ENCODE peak calls at places on chromosomes 7 and 10, in five cellular contexts. Y is left ventricle myocardium inferior, W is stomach, O is DND-41, D is pancreas. Z is an unnamed sample.

GRCh38 chr10:86957471-86958108 is at the start of gene MMRN2:
- DNase-seq in W (no peak), D (peak; percentile 48), O (no peak), Y (no peak), Z (no peak)

GRCh38 chr10:97673736-97674525 is 13.1 kb downstream of the AVPI1 start:
- DNase-seq in W (no peak), O (peak; percentile 34), D (no peak), Y (no peak), Z (no peak)

GRCh38 chr10:124705817-124706461 is 38.2 kb downstream of the FAM53B start:
- DNase-seq in W (no peak), O (no peak), Y (no peak), D (no peak), Z (no peak)

GRCh38 chr10:86658261-86658741 is 4.0 kb downstream of the OPN4 start:
- DNase-seq in W (no peak), O (no peak), Y (no peak), D (peak; percentile 53), Z (no peak)

GRCh38 chr10:661891-662605 is 27.4 kb downstream of the DIP2C start:
- DNase-seq in W (no peak), Y (no peak), O (no peak), D (no peak), Z (no peak)

GRCh38 chr7:82805527-82805960 is 357.1 kb downstream of the PCLO start:
- DNase-seq in W (no peak), D (no peak), Y (no peak), O (no peak), Z (no peak)

GRCh38 chr10:132820056-132820455 is 34.1 kb upstream of the NKX6-2 start:
- DNase-seq in Y (no peak), W (no peak), O (no peak), D (no peak), Z (no peak)

GRCh38 chr10:17249820-17250219 is 21.8 kb downstream of the VIM start:
- DNase-seq in D (no peak), Y (no peak), O (no peak), W (no peak), Z (no peak)

GRCh38 chr7:4266270-4267040 is 415.6 kb upstream of the FOXK1 start:
- DNase-seq in D (no peak), W (no peak), Y (no peak), O (no peak), Z (no peak)

GRCh38 chr7:4269086-4269485 is 413.0 kb upstream of the FOXK1 start:
- DNase-seq in Y (no peak), W (no peak), O (no peak), D (no peak), Z (no peak)

GRCh38 chr7:4265676-4266075 is 416.4 kb upstream of the FOXK1 start:
- DNase-seq in D (no peak), O (no peak), W (no peak), Y (no peak), Z (no peak)

GRCh38 chr7:4268040-4268965 is 413.8 kb upstream of the FOXK1 start:
- DNase-seq in O (no peak), D (no peak), Y (no peak), W (no peak), Z (no peak)

GRCh38 chr7:4267326-4268039 is 414.6 kb upstream of the FOXK1 start:
- DNase-seq in W (no peak), Y (no peak), D (no peak), O (no peak), Z (no peak)
- H3K9me3 ChIP-seq in W (no peaks in the 10 kb centered on the region), Y (no peaks in the 10 kb centered on the region), D (no peaks in the 10 kb centered on the region), O (no peaks in the 10 kb centered on the region), Z (no peaks in the 10 kb centered on the region)

GRCh38 chr10:91820144-91820543 is 21.9 kb downstream of the TNKS2 start:
- DNase-seq in D (no peak), Y (no peak), O (no peak), W (no peak), Z (no peak)
- H3K9me3 ChIP-seq in D (no peaks in the 10 kb centered on the region), Y (no peaks in the 10 kb centered on the region), O (no peaks in the 10 kb centered on the region), W (no peaks in the 10 kb centered on the region), Z (no peaks in the 10 kb centered on the region)

GRCh38 chr7:45021604-45022296 is 21.7 kb downstream of the CCM2 start:
- DNase-seq in Y (no peak), O (peak; percentile 64), W (no peak), D (no peak), Z (no peak)
- H3K9me3 ChIP-seq in Y (peaks cover 5% of the 10 kb centered on the region), O (no peaks in the 10 kb centered on the region), W (no peaks in the 10 kb centered on the region), D (no peaks in the 10 kb centered on the region), Z (no peaks in the 10 kb centered on the region)

GRCh38 chr7:138799336-138799965 is 1.5 kb upstream of the ATP6V0A4 start:
- DNase-seq in O (no peak), Y (no peak), D (no peak), W (no peak), Z (no peak)
- H3K9me3 ChIP-seq in O (no peaks in the 10 kb centered on the region), Y (no peaks in the 10 kb centered on the region), D (no peaks in the 10 kb centered on the region), W (no peaks in the 10 kb centered on the region), Z (no peaks in the 10 kb centered on the region)

Z was measured in T-helper 17 cell.